ENCODE peak calls at places on chromosomes 5 and 9, in ten cellular contexts. O, H, J, K, V, R, Y, B, D and W are unnamed samples.

GRCh38 chr5:122078116-122078865 is at the start of gene LOX:
- DNase-seq in O (peak), H (peak), J (peak), K (no peak), V (peak), R (no peak), Y (peak), B (no peak), D (peak), W (peak)

GRCh38 chr9:119272500-119273211 is 96.6 kb downstream of the BRINP1 start:
- DNase-seq in O (no peak), H (no peak), J (no peak), K (no peak), V (no peak), R (no peak), Y (no peak), B (no peak), D (no peak), W (no peak)

GRCh38 chr9:73239868-73240267 is 88.2 kb downstream of the ANXA1 start:
- DNase-seq in O (peak), H (no peak), J (no peak), K (no peak), V (no peak), R (no peak), Y (no peak), B (no peak), D (no peak), W (no peak)

GRCh38 chr5:175479125-175479881 is 943 bp downstream of the SFXN1 start:
- DNase-seq in O (no peak), H (no peak), J (no peak), K (peak), V (no peak), R (no peak), Y (no peak), B (peak), D (peak), W (no peak)

GRCh38 chr9:75238311-75238976 is 150.1 kb downstream of the OSTF1 start:
- DNase-seq in O (peak), H (no peak), J (no peak), K (peak), V (peak), R (peak), Y (peak), B (peak), D (no peak), W (peak)

GRCh38 chr9:98231770-98232478 is 23.5 kb downstream of the TBC1D2 start:
- DNase-seq in O (peak), H (no peak), J (no peak), K (no peak), V (peak), R (no peak), Y (peak), B (peak), D (no peak), W (peak)

GRCh38 chr5:112316731-112317130 is 102.3 kb downstream of the EPB41L4A start:
- DNase-seq in O (no peak), H (no peak), J (no peak), K (no peak), V (no peak), R (no peak), Y (no peak), B (no peak), D (no peak), W (no peak)

GRCh38 chr5:119828536-119828935 is 199.2 kb downstream of the FAM170A start:
- DNase-seq in O (no peak), H (no peak), J (no peak), K (no peak), V (no peak), R (no peak), Y (no peak), B (no peak), D (no peak), W (no peak)

GRCh38 chr9:128141604-128142003 is 7.6 kb upstream of the LCN2 start:
- DNase-seq in O (no peak), H (no peak), J (peak), K (no peak), V (no peak), R (no peak), Y (no peak), B (no peak), D (no peak), W (no peak)

GRCh38 chr5:136032564-136032963 is 3.8 kb downstream of the TGFBI start:
- DNase-seq in O (peak), H (no peak), J (peak), K (peak), V (peak), R (no peak), Y (no peak), B (no peak), D (no peak), W (peak)

GRCh38 chr9:86336058-86336457 is 18.2 kb downstream of the TUT7 start:
- DNase-seq in O (no peak), H (no peak), J (no peak), K (no peak), V (no peak), R (no peak), Y (no peak), B (no peak), D (no peak), W (no peak)

GRCh38 chr9:91681461-91682305 is 258.1 kb upstream of the NFIL3 start:
- DNase-seq in O (peak), H (peak), J (no peak), K (peak), V (peak), R (peak), Y (peak), B (peak), D (peak), W (peak)

GRCh38 chr9:132984202-132985062 is 5.9 kb downstream of the GFI1B start:
- DNase-seq in O (no peak), H (no peak), J (no peak), K (no peak), V (no peak), R (no peak), Y (no peak), B (no peak), D (no peak), W (no peak)

GRCh38 chr5:130282044-130282443 is 377.8 kb downstream of the CHSY3 start:
- DNase-seq in O (peak), H (no peak), J (no peak), K (no peak), V (no peak), R (no peak), Y (peak), B (no peak), D (no peak), W (peak)

GRCh38 chr5:59917121-59917520 is 23.6 kb upstream of the PDE4D start:
- DNase-seq in O (no peak), H (no peak), J (no peak), K (no peak), V (no peak), R (no peak), Y (peak), B (no peak), D (no peak), W (no peak)

GRCh38 chr5:98624145-98624880 is 149.2 kb upstream of the RGMB start:
- DNase-seq in O (no peak), H (no peak), J (no peak), K (no peak), V (peak), R (no peak), Y (no peak), B (no peak), D (no peak), W (no peak)

GRCh38 chr9:78505546-78505945 is 208.6 kb downstream of the PSAT1 start:
- DNase-seq in O (no peak), H (no peak), J (no peak), K (no peak), V (no peak), R (no peak), Y (no peak), B (no peak), D (no peak), W (no peak)

GRCh38 chr9:29830815-29831214 is 2257.5 kb upstream of the C9orf72 start:
- DNase-seq in O (peak), H (no peak), J (no peak), K (no peak), V (no peak), R (peak), Y (peak), B (no peak), D (no peak), W (peak)
- TF ChIP-seq CTCF in O (peak), H (no peak), J (peak), K (peak), V (peak), R (peak), Y (peak), B (peak), D (no peak), W (peak)

GRCh38 chr5:132692632-132692967 is 18.8 kb downstream of the IL4 start:
- DNase-seq in O (no peak), H (no peak), J (no peak), K (no peak), V (no peak), R (no peak), Y (no peak), B (no peak), D (no peak), W (no peak)
- H3K4me3 ChIP-seq in O (no peak), H (no peak), J (no peak), K (no peak), V (no peak), R (no peak), Y (no peak), B (no peak), D (no peak), W (no peak)

GRCh38 chr5:30341492-30341891 is 852.0 kb upstream of the CDH6 start:
- DNase-seq in O (no peak), H (no peak), J (no peak), K (no peak), V (no peak), R (no peak), Y (no peak), B (no peak), D (no peak), W (no peak)
- TF ChIP-seq CTCF in O (no peak), H (no peak), J (no peak), K (no peak), V (no peak), R (no peak), Y (no peak), B (no peak), D (no peak), W (no peak)

GRCh38 chr5:83417884-83418283 is 53.7 kb upstream of the VCAN start:
- DNase-seq in O (no peak), H (no peak), J (no peak), K (no peak), V (no peak), R (no peak), Y (no peak), B (no peak), D (no peak), W (no peak)
- H3K4me3 ChIP-seq in O (no peak), H (no peak), J (no peak), K (no peak), V (no peak), R (no peak), Y (no peak), B (no peak), D (no peak), W (no peak)

DNA sequence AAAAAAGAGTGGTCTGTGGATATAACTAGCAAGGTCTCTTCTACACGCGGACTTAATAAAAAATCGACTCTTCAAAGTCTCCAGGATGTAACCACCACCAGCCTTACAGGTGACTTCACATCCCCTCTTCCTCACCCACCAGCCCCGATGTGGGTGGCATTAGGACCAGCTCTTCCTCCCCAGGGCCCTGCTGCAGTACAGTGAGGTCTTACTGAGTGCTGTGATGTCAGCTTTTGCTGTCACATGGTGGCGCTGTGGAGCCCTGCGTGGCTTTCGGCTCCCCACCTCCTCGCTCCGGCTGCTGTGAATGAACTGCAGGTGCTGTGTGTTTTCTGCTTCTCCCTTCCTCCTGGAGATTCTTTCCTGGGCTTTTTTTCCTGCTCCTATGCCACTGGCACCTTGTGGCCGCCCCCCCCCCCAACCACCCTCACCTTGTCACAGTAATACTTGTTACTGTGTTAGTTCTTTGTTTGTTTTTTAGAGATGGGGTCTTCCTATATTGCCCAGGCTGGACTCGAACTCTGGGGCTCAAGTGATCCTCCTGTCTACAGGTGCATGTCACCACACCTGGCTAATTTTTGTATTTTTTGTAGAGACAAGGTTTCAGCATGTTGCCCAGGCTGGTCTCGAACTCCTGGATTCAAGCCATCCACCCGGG is 15.8 kb upstream of the RAPGEF1 start:
- DNase-seq in O (peak), H (peak), J (no peak), K (peak), V (peak), R (peak), Y (peak), B (peak), D (peak), W (peak)
- TF ChIP-seq CTCF in O (peak), H (peak), J (peak), K (peak), V (peak), R (peak), Y (peak), B (peak), D (peak), W (peak)

GRCh38 chr9:120532475-120532874 is 47.5 kb downstream of the CDK5RAP2 start:
- DNase-seq in O (peak), H (no peak), J (peak), K (no peak), V (no peak), R (peak), Y (peak), B (no peak), D (no peak), W (peak)
- H3K4me3 ChIP-seq in O (no peak), H (no peak), J (peak), K (no peak), V (no peak), R (no peak), Y (no peak), B (no peak), D (no peak), W (no peak)

GRCh38 chr9:82499337-82499736 is 510.8 kb downstream of the SPATA31D1 start:
- DNase-seq in O (no peak), H (no peak), J (no peak), K (no peak), V (no peak), R (no peak), Y (no peak), B (no peak), D (no peak), W (no peak)

GRCh38 chr9:82498918-82499317 is 510.3 kb downstream of the SPATA31D1 start:
- DNase-seq in O (no peak), H (no peak), J (no peak), K (no peak), V (no peak), R (no peak), Y (peak), B (no peak), D (no peak), W (no peak)

DNA sequence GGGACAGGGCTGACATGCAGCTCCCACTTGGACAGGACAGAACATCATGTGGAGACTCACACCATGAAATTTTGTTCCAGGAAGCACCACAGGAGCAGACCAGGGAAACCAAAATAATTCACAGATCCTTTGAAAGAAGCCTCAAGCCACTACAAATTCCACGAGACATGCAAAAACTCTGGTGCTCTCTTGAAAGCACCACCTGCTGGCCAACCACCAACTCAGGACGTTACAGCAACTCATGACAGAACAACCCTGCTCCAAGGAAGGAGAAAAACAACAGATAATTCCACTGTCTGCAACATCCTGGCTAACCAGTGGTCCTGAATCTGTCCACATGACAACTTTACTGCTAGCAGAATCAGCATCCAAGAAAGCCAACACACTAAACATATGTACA is 516.0 kb downstream of the SPATA31D1 start:
- DNase-seq in O (no peak), H (no peak), J (no peak), K (no peak), V (no peak), R (no peak), Y (no peak), B (no peak), D (no peak), W (no peak)
- TF ChIP-seq CTCF in O (no peak), H (no peak), J (no peak), K (no peak), V (no peak), R (no peak), Y (no peak), B (peak), D (no peak), W (no peak)

DNA sequence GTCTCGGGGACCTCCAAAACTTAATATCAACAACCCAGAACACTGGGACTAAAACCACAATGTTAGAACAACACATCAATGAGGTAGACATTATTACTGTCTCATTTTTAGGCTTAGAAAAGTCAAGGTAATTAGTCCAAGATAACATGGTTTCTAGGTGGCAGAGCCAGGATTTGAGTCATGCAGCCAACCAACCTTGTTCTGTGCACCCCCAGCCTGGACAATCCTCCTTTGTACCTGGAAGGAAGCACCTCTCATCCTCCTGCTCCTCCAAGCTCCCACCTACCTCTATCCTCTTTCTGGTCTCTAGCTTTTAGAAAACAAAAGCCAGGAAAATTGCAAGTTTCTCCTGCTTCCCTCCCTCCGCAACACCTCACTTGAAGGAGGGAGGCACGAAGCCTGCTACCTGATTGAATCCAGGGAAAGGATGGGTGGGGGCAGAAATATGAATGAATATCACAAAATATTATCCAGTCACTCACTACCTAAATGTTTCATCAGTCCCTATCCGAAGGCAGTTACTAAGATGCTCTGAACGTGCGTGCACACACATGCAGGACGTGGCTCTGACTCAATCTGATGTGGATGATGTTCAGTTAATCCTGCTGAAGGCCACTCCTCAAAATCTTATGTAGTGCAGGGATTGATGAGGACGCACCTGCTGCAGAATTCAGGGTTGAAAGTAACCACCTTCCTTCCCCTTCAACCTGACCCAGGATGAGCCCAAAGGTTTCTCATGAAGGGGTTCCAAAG is 26.3 kb upstream of the TTC1 start:
- DNase-seq in O (no peak), H (no peak), J (no peak), K (no peak), V (no peak), R (no peak), Y (no peak), B (no peak), D (no peak), W (no peak)
- H3K4me3 ChIP-seq in O (no peak), H (no peak), J (no peak), K (no peak), V (no peak), R (no peak), Y (no peak), B (no peak), D (no peak), W (no peak)

GRCh38 chr5:157710887-157711286 is 20.3 kb upstream of the THG1L start:
- DNase-seq in O (peak), H (no peak), J (no peak), K (no peak), V (peak), R (no peak), Y (peak), B (no peak), D (no peak), W (peak)
- TF ChIP-seq CTCF in O (no peak), H (no peak), J (no peak), K (no peak), V (no peak), R (no peak), Y (no peak), B (no peak), D (no peak), W (no peak)